ENCODE peak calls at places on chromosomes 5 and 9, in eight cellular contexts. One of them, this sample, is unnamed.

GRCh38 chr5:41414598-41414997 is 95.8 kb downstream of the PLCXD3 start:
- DNase-seq in NCI-H774: no peak
- DNase-seq in activated T-helper 1 cell treated with anti-CD3 and anti-CD28 coated beads, Interleukin-2, amount 50 U/mL, for 16 hours: no peak
- DNase-seq in WTC11: no peak
- DNase-seq in testis: no peak
- DNase-seq in activated T-cell treated with anti-CD3 and anti-CD28 coated beads, Interleukin-2, amount 50 U/mL, for 72 hours: no peak
- DNase-seq in HFFc6: peak; percentile 93
- DNase-seq in neural progenitor cell: no peak
- DNase-seq in this sample: no peak

GRCh38 chr9:81239388-81239787 is 450.0 kb downstream of the TLE1 start:
- DNase-seq in WTC11: no peak
- DNase-seq in activated T-cell treated with anti-CD3 and anti-CD28 coated beads, Interleukin-2, amount 50 U/mL, for 72 hours: no peak
- DNase-seq in testis: no peak
- DNase-seq in activated T-helper 1 cell treated with anti-CD3 and anti-CD28 coated beads, Interleukin-2, amount 50 U/mL, for 16 hours: no peak
- DNase-seq in HFFc6: no peak
- DNase-seq in neural progenitor cell: no peak
- DNase-seq in NCI-H774: no peak
- DNase-seq in this sample: no peak

GRCh38 chr5:53874409-53874808 is 314.0 kb downstream of the NDUFS4 start:
- DNase-seq in HFFc6: no peak
- DNase-seq in WTC11: peak; percentile 35
- DNase-seq in activated T-cell treated with anti-CD3 and anti-CD28 coated beads, Interleukin-2, amount 50 U/mL, for 72 hours: no peak
- DNase-seq in activated T-helper 1 cell treated with anti-CD3 and anti-CD28 coated beads, Interleukin-2, amount 50 U/mL, for 16 hours: no peak
- DNase-seq in NCI-H774: no peak
- DNase-seq in neural progenitor cell: no peak
- DNase-seq in testis: no peak
- DNase-seq in this sample: no peak

GRCh38 chr5:96752341-96753016 is 55.3 kb downstream of the ERAP1 start:
- DNase-seq in WTC11: no peak
- DNase-seq in activated T-cell treated with anti-CD3 and anti-CD28 coated beads, Interleukin-2, amount 50 U/mL, for 72 hours: peak; percentile 49
- DNase-seq in testis: peak; percentile 40
- DNase-seq in NCI-H774: peak; percentile 36
- DNase-seq in neural progenitor cell: peak; percentile 84
- DNase-seq in HFFc6: peak; percentile 55
- DNase-seq in activated T-helper 1 cell treated with anti-CD3 and anti-CD28 coated beads, Interleukin-2, amount 50 U/mL, for 16 hours: no peak
- DNase-seq in this sample: peak; percentile 30

GRCh38 chr5:163917741-163918140 is 412.3 kb downstream of the MAT2B start:
- DNase-seq in activated T-helper 1 cell treated with anti-CD3 and anti-CD28 coated beads, Interleukin-2, amount 50 U/mL, for 16 hours: no peak
- DNase-seq in testis: no peak
- DNase-seq in HFFc6: no peak
- DNase-seq in NCI-H774: no peak
- DNase-seq in neural progenitor cell: no peak
- DNase-seq in WTC11: no peak
- DNase-seq in activated T-cell treated with anti-CD3 and anti-CD28 coated beads, Interleukin-2, amount 50 U/mL, for 72 hours: no peak
- DNase-seq in this sample: no peak

GRCh38 chr9:18887546-18887945 is 145.5 kb downstream of the SAXO1 start:
- DNase-seq in testis: no peak
- DNase-seq in activated T-cell treated with anti-CD3 and anti-CD28 coated beads, Interleukin-2, amount 50 U/mL, for 72 hours: no peak
- DNase-seq in WTC11: no peak
- DNase-seq in neural progenitor cell: no peak
- DNase-seq in NCI-H774: no peak
- DNase-seq in activated T-helper 1 cell treated with anti-CD3 and anti-CD28 coated beads, Interleukin-2, amount 50 U/mL, for 16 hours: no peak
- DNase-seq in HFFc6: no peak
- DNase-seq in this sample: no peak

GRCh38 chr9:109276469-109277440 is 44.1 kb downstream of the EPB41L4B start:
- DNase-seq in HFFc6: no peak
- DNase-seq in activated T-cell treated with anti-CD3 and anti-CD28 coated beads, Interleukin-2, amount 50 U/mL, for 72 hours: no peak
- DNase-seq in activated T-helper 1 cell treated with anti-CD3 and anti-CD28 coated beads, Interleukin-2, amount 50 U/mL, for 16 hours: no peak
- DNase-seq in WTC11: no peak
- DNase-seq in NCI-H774: no peak
- DNase-seq in testis: no peak
- DNase-seq in neural progenitor cell: no peak
- DNase-seq in this sample: no peak

GRCh38 chr9:101486693-101487442 is 46.8 kb upstream of the RNF20 start:
- DNase-seq in activated T-helper 1 cell treated with anti-CD3 and anti-CD28 coated beads, Interleukin-2, amount 50 U/mL, for 16 hours: no peak
- DNase-seq in HFFc6: peak; percentile 49
- DNase-seq in activated T-cell treated with anti-CD3 and anti-CD28 coated beads, Interleukin-2, amount 50 U/mL, for 72 hours: peak; percentile 42
- DNase-seq in testis: peak; percentile 74
- DNase-seq in neural progenitor cell: peak; percentile 87
- DNase-seq in NCI-H774: peak; percentile 69
- DNase-seq in WTC11: peak; percentile 82
- DNase-seq in this sample: peak; percentile 31

GRCh38 chr9:36471359-36471758 is 71.3 kb upstream of the RNF38 start:
- DNase-seq in testis: no peak
- DNase-seq in activated T-cell treated with anti-CD3 and anti-CD28 coated beads, Interleukin-2, amount 50 U/mL, for 72 hours: no peak
- DNase-seq in WTC11: no peak
- DNase-seq in NCI-H774: no peak
- DNase-seq in neural progenitor cell: no peak
- DNase-seq in activated T-helper 1 cell treated with anti-CD3 and anti-CD28 coated beads, Interleukin-2, amount 50 U/mL, for 16 hours: no peak
- DNase-seq in HFFc6: no peak
- DNase-seq in this sample: no peak

GRCh38 chr5:132193165-132193694 is 34.4 kb downstream of the P4HA2 start:
- DNase-seq in NCI-H774: no peak
- DNase-seq in WTC11: no peak
- DNase-seq in activated T-helper 1 cell treated with anti-CD3 and anti-CD28 coated beads, Interleukin-2, amount 50 U/mL, for 16 hours: no peak
- DNase-seq in testis: no peak
- DNase-seq in neural progenitor cell: no peak
- DNase-seq in HFFc6: no peak
- DNase-seq in activated T-cell treated with anti-CD3 and anti-CD28 coated beads, Interleukin-2, amount 50 U/mL, for 72 hours: no peak
- DNase-seq in this sample: no peak

GRCh38 chr5:82111191-82111590 is 139.4 kb downstream of the ATG10 start:
- DNase-seq in activated T-cell treated with anti-CD3 and anti-CD28 coated beads, Interleukin-2, amount 50 U/mL, for 72 hours: no peak
- DNase-seq in activated T-helper 1 cell treated with anti-CD3 and anti-CD28 coated beads, Interleukin-2, amount 50 U/mL, for 16 hours: no peak
- DNase-seq in HFFc6: no peak
- DNase-seq in testis: no peak
- DNase-seq in NCI-H774: no peak
- DNase-seq in WTC11: no peak
- DNase-seq in neural progenitor cell: no peak
- DNase-seq in this sample: peak; percentile 10

This sample was measured in GM13977.